ENCODE peak calls at places on chromosomes 5 and 9, in six cellular contexts. T, G, D, Y, L and O are unnamed samples.

GRCh38 chr9:755454-756381 is 85.8 kb upstream of the DMRT1 start:
- DNase-seq in G (peak; percentile 8), Y (peak; percentile 89), L (no peak), D (no peak), T (no peak), O (no peak)

GRCh38 chr9:105479846-105480245 is 32.0 kb downstream of the FSD1L start:
- DNase-seq in T (no peak), D (no peak), L (no peak), G (no peak), Y (no peak), O (no peak)

GRCh38 chr5:14580037-14581034 is 1.3 kb upstream of the OTULINL start:
- DNase-seq in Y (no peak), L (no peak), D (peak; percentile 51), T (no peak), G (no peak), O (no peak)

GRCh38 chr9:95025213-95026170 is 292.0 kb downstream of the FANCC start:
- DNase-seq in D (peak; percentile 62), Y (peak; percentile 37), T (peak; percentile 77), L (peak; percentile 11), G (peak; percentile 37), O (no peak)

GRCh38 chr9:108041551-108041950 is 552.0 kb upstream of the KLF4 start:
- DNase-seq in G (peak; percentile 35), T (no peak), Y (peak; percentile 90), D (no peak), L (no peak), O (no peak)

GRCh38 chr9:89440548-89440947 is 57.4 kb downstream of the SEMA4D start:
- DNase-seq in G (no peak), Y (no peak), D (peak; percentile 35), T (no peak), L (no peak), O (peak; percentile 82)

GRCh38 chr5:72658767-72659540 is 151.7 kb upstream of the ZNF366 start:
- DNase-seq in L (no peak), G (no peak), Y (no peak), T (no peak), D (no peak), O (no peak)

GRCh38 chr9:33464045-33464636 is 9.6 kb downstream of the NOL6 start:
- DNase-seq in D (no peak), Y (no peak), T (no peak), L (no peak), G (no peak), O (peak; percentile 57)

GRCh38 chr9:95854386-95855015 is 21.0 kb upstream of the ERCC6L2 start:
- DNase-seq in Y (peak; percentile 15), G (no peak), L (no peak), D (no peak), T (no peak), O (no peak)

GRCh38 chr5:54703091-54703490 is 185.5 kb downstream of the SNX18 start:
- DNase-seq in G (peak; percentile 19), D (no peak), Y (peak; percentile 44), L (no peak), T (no peak), O (no peak)

DNA sequence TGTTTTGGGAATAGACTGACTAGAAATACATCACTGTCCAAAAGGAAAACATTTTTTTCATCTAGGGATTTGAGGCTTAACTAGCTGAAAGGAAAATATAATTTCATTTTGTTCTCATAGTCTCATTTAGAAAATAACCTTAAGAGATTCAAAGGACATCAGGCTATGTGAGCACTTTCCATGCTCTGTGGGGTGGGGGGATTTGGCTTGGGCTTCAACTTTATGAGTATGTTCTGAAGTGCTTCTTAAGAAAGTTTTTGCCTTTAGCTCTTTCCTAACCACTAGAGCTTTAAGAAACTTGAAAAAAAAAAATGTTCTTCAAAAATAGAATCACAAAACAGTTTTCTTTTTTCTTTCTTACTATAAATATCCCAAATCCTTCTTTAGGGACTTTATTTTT is 17.6 kb downstream of the CDH6 start:
- DNase-seq in T (no peak), L (no peak), D (no peak), Y (no peak), G (no peak), O (no peak)
- H3K27me3 ChIP-seq in T (no peaks in the 10 kb centered on the region), L (no peaks in the 10 kb centered on the region), D (no peaks in the 10 kb centered on the region), Y (no peaks in the 10 kb centered on the region), G (peaks cover 28% of the 10 kb centered on the region), O (no peaks in the 10 kb centered on the region)

GRCh38 chr5:169694221-169694620 is 57.1 kb downstream of the DOCK2 start:
- DNase-seq in Y (no peak), G (no peak), D (no peak), T (no peak), L (no peak), O (no peak)

GRCh38 chr5:169697518-169697890 is 60.4 kb downstream of the DOCK2 start:
- DNase-seq in D (no peak), Y (no peak), G (no peak), T (no peak), L (no peak), O (no peak)

GRCh38 chr5:169695025-169695625 is 58.0 kb downstream of the DOCK2 start:
- DNase-seq in Y (no peak), L (no peak), G (no peak), T (no peak), D (no peak), O (no peak)

GRCh38 chr5:169696621-169697517 is 59.8 kb downstream of the DOCK2 start:
- DNase-seq in D (no peak), L (no peak), G (no peak), T (no peak), Y (peak; percentile 2), O (no peak)

DNA sequence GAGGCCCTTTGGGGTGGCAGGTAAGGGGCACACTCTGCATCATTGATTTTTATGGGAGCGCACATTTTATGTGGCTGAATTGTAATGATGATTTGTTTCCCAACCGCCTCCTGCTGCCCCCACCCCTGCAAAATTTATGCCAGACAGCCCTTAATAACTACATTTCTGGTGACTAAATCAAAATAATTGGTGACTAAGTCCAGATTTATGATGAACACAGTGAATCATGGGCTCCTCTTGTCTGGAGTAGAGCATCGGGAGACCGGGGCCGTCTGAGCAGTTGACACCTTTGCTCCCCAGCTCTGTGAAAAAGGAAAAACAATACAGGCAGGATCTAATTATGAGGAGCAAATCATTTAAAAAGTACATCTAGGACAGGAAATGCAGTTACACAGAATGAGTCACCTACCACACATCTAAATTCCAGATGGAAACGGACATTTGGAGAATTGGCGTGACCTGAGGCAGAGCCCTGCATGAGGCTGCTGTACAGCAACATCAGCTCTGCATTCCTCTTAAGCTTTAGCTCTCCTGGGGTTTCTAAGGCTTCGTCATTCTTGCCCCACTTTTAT is 58.9 kb downstream of the DOCK2 start:
- DNase-seq in T (no peak), G (peak; percentile 28), Y (peak; percentile 93), L (no peak), D (no peak), O (no peak)
- H3K4me1 ChIP-seq in T (no peaks in the 10 kb centered on the region), G (peaks cover 32% of the 10 kb centered on the region), Y (peaks cover 27% of the 10 kb centered on the region), L (no peaks in the 10 kb centered on the region), D (no peaks in the 10 kb centered on the region), O (no peaks in the 10 kb centered on the region)

GRCh38 chr5:156824800-156825199 is 25.3 kb upstream of the PPP1R2B start:
- DNase-seq in L (peak; percentile 50), Y (no peak), G (no peak), D (no peak), T (no peak), O (no peak)
- TF ChIP-seq CTCF in L (peak; percentile 44), Y (no peak), G (no peak), D (peak; percentile 26), T (peak; percentile 64), O (no peak)

DNA sequence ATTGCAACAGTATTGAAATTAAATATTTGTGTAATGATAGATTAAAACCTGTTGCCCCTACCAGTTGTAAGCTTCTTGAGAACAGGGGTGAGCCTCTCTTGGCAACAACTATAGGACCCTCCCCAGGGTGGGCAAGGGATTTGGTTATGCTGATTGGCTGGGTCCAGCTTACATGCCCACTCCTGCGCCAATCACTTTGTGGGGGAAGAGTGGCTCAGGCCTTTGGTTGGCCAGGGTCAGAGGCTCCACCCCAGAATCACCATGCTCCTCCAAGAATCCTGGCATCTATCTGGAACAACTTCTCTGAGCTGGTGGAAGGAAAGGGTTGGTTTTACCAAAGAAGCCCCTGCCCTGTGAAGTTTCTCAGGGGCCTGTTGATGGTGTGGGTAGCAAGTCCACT is 8.6 kb upstream of the PITX1 start:
- DNase-seq in Y (no peak), L (no peak), D (no peak), G (no peak), T (no peak), O (no peak)
- H3K27me3 ChIP-seq in Y (peaks cover 40% of the 10 kb centered on the region), L (peaks cover 100% of the 10 kb centered on the region), D (peaks cover 80% of the 10 kb centered on the region), G (no peaks in the 10 kb centered on the region), T (peaks cover 99% of the 10 kb centered on the region), O (peaks cover 78% of the 10 kb centered on the region)

DNA sequence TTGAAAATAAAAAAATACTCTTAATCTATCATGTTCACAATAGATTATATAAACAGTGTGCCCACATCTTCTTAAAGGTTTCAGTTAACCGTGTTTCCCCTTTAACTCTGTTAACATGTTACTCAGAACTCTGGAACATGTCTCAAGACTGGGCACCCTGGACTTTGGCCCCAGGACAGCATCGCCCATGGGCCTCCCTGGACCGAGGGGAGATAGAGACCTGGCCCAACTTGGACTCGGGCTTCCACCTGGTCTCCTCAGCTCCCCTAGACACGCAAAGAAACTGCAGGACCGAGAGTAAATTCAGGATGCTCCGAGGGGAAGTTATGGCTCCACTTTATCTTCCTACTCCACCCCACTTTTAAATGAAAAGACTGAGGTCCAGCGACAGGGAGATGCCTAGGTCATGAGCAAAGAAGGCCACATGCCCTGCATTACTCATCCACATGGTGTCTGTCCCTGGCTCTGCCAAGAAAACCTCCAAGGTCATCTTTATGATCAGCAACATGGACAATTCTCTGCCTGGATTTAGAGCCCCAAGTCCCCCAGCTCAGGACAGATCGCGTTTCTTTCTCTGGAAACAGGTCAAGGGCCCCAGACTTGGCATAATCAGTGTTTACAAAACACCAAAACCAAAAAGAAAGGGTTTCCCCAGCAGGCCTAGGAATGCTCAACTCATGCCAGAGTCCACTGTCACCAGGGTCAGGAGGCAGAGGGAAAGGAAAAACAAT is 17.3 kb downstream of the GPX3 start:
- DNase-seq in D (no peak), Y (no peak), L (no peak), T (no peak), G (no peak), O (peak; percentile 39)
- H3K4me1 ChIP-seq in D (peaks cover 20% of the 10 kb centered on the region), Y (peaks cover 49% of the 10 kb centered on the region), L (no peaks in the 10 kb centered on the region), T (peaks cover 28% of the 10 kb centered on the region), G (peaks cover 40% of the 10 kb centered on the region), O (peaks cover 27% of the 10 kb centered on the region)

GRCh38 chr9:100352201-100352726 is 478 bp downstream of the TEX10 start:
- DNase-seq in D (peak; percentile 24), G (peak; percentile 40), Y (peak; percentile 41), T (peak; percentile 39), L (peak; percentile 32), O (no peak)
- TF ChIP-seq CTCF in D (no peak), G (no peak), Y (no peak), T (no peak), L (no peak), O (no peak)